ENCODE peak calls at places on chromosomes 2 and 18, in nine cellular contexts. One of them, this sample, is unnamed.
A peak's percentile ranks its signal among the peaks of the same experiment; 100 is the strongest.

GRCh38 chr2:68917034-68917718 is 35.5 kb downstream of the GKN2 start:
- DNase-seq in neural crest cell: no peak
- DNase-seq in activated T-helper 1 cell treated with anti-CD3 and anti-CD28 coated beads, Interleukin-2, amount 50 U/mL, for 16 hours: no peak
- DNase-seq in central memory CD4-positive, alpha-beta T cell: no peak
- DNase-seq in lower lobe of right lung: no peak
- DNase-seq in NCI-H1105: no peak
- DNase-seq in sciatic nerve: no peak
- DNase-seq in glutamatergic neuron: no peak
- DNase-seq in EH: no peak
- DNase-seq in this sample: no peak

GRCh38 chr18:78473563-78473962 is 506.1 kb upstream of the SALL3 start:
- DNase-seq in neural crest cell: no peak
- DNase-seq in activated T-helper 1 cell treated with anti-CD3 and anti-CD28 coated beads, Interleukin-2, amount 50 U/mL, for 16 hours: no peak
- DNase-seq in central memory CD4-positive, alpha-beta T cell: no peak
- DNase-seq in lower lobe of right lung: no peak
- DNase-seq in NCI-H1105: no peak
- DNase-seq in sciatic nerve: no peak
- DNase-seq in glutamatergic neuron: no peak
- DNase-seq in EH: no peak
- DNase-seq in this sample: no peak

GRCh38 chr2:65227035-65227470 is 578 bp upstream of the ACTR2 start:
- DNase-seq in neural crest cell: no peak
- DNase-seq in activated T-helper 1 cell treated with anti-CD3 and anti-CD28 coated beads, Interleukin-2, amount 50 U/mL, for 16 hours: no peak
- DNase-seq in central memory CD4-positive, alpha-beta T cell: peak; percentile 3
- DNase-seq in lower lobe of right lung: peak; percentile 56
- DNase-seq in NCI-H1105: no peak
- DNase-seq in sciatic nerve: no peak
- DNase-seq in glutamatergic neuron: no peak
- DNase-seq in EH: no peak
- DNase-seq in this sample: no peak

GRCh38 chr2:60819155-60819862 is 62.1 kb upstream of the REL start:
- DNase-seq in neural crest cell: no peak
- DNase-seq in activated T-helper 1 cell treated with anti-CD3 and anti-CD28 coated beads, Interleukin-2, amount 50 U/mL, for 16 hours: peak; percentile 64
- DNase-seq in central memory CD4-positive, alpha-beta T cell: peak; percentile 96
- DNase-seq in lower lobe of right lung: no peak
- DNase-seq in NCI-H1105: no peak
- DNase-seq in sciatic nerve: no peak
- DNase-seq in glutamatergic neuron: no peak
- DNase-seq in EH: no peak
- DNase-seq in this sample: no peak

GRCh38 chr2:180705122-180705521 is 275.3 kb upstream of the UBE2E3 start:
- DNase-seq in neural crest cell: no peak
- DNase-seq in activated T-helper 1 cell treated with anti-CD3 and anti-CD28 coated beads, Interleukin-2, amount 50 U/mL, for 16 hours: no peak
- DNase-seq in central memory CD4-positive, alpha-beta T cell: no peak
- DNase-seq in lower lobe of right lung: no peak
- DNase-seq in NCI-H1105: no peak
- DNase-seq in sciatic nerve: no peak
- DNase-seq in glutamatergic neuron: no peak
- DNase-seq in EH: peak; percentile 33
- DNase-seq in this sample: no peak

GRCh38 chr18:46343940-46344372 is 239.8 kb downstream of the HAUS1 start:
- DNase-seq in neural crest cell: no peak
- DNase-seq in activated T-helper 1 cell treated with anti-CD3 and anti-CD28 coated beads, Interleukin-2, amount 50 U/mL, for 16 hours: peak; percentile 26
- DNase-seq in central memory CD4-positive, alpha-beta T cell: peak; percentile 62
- DNase-seq in lower lobe of right lung: peak; percentile 61
- DNase-seq in NCI-H1105: peak; percentile 22
- DNase-seq in sciatic nerve: no peak
- DNase-seq in glutamatergic neuron: peak; percentile 43
- DNase-seq in EH: no peak
- DNase-seq in this sample: no peak

GRCh38 chr2:26580751-26581150 is 60.4 kb downstream of the CIB4 start:
- DNase-seq in neural crest cell: no peak
- DNase-seq in activated T-helper 1 cell treated with anti-CD3 and anti-CD28 coated beads, Interleukin-2, amount 50 U/mL, for 16 hours: no peak
- DNase-seq in central memory CD4-positive, alpha-beta T cell: no peak
- DNase-seq in lower lobe of right lung: no peak
- DNase-seq in NCI-H1105: no peak
- DNase-seq in sciatic nerve: peak; percentile 27
- DNase-seq in glutamatergic neuron: peak; percentile 9
- DNase-seq in EH: no peak
- DNase-seq in this sample: peak; percentile 18

GRCh38 chr2:39550701-39551285 is 113.7 kb upstream of the MAP4K3 start:
- DNase-seq in neural crest cell: no peak
- DNase-seq in activated T-helper 1 cell treated with anti-CD3 and anti-CD28 coated beads, Interleukin-2, amount 50 U/mL, for 16 hours: no peak
- DNase-seq in central memory CD4-positive, alpha-beta T cell: no peak
- DNase-seq in lower lobe of right lung: no peak
- DNase-seq in NCI-H1105: no peak
- DNase-seq in sciatic nerve: no peak
- DNase-seq in glutamatergic neuron: no peak
- DNase-seq in EH: peak; percentile 54
- DNase-seq in this sample: no peak

GRCh38 chr18:7607535-7608173 is 40.5 kb downstream of the PTPRM start:
- DNase-seq in neural crest cell: no peak
- DNase-seq in activated T-helper 1 cell treated with anti-CD3 and anti-CD28 coated beads, Interleukin-2, amount 50 U/mL, for 16 hours: no peak
- DNase-seq in central memory CD4-positive, alpha-beta T cell: no peak
- DNase-seq in lower lobe of right lung: no peak
- DNase-seq in NCI-H1105: no peak
- DNase-seq in sciatic nerve: no peak
- DNase-seq in glutamatergic neuron: no peak
- DNase-seq in EH: no peak
- DNase-seq in this sample: no peak

GRCh38 chr2:135563793-135564192 is 32.5 kb downstream of the R3HDM1 start:
- DNase-seq in neural crest cell: no peak
- DNase-seq in activated T-helper 1 cell treated with anti-CD3 and anti-CD28 coated beads, Interleukin-2, amount 50 U/mL, for 16 hours: no peak
- DNase-seq in central memory CD4-positive, alpha-beta T cell: no peak
- DNase-seq in lower lobe of right lung: no peak
- DNase-seq in NCI-H1105: no peak
- DNase-seq in sciatic nerve: no peak
- DNase-seq in glutamatergic neuron: no peak
- DNase-seq in EH: peak; percentile 18
- DNase-seq in this sample: no peak